ENCODE peak calls at places on chromosome 6, in four cellular contexts. E is GM12878, C is SK-N-SH, Y is K562. W is an unnamed sample.
A peak's percentile ranks its signal among the peaks of the same experiment; 100 is the strongest.

GRCh38 chr6:52336919-52337561 is 24.9 kb upstream of the PAQR8 start:
- DNase-seq in E (no peak), C (no peak), Y (no peak), W (no peak)

GRCh38 chr6:4259391-4259790 is 124.0 kb upstream of the ECI2 start:
- DNase-seq in E (no peak), C (no peak), Y (no peak), W (no peak)

GRCh38 chr6:50145125-50145524 is 95.4 kb upstream of the DEFB112 start:
- DNase-seq in E (no peak), C (peak; percentile 12), Y (peak; percentile 3), W (no peak)

GRCh38 chr6:148451690-148452089 is 109.1 kb downstream of the SASH1 start:
- DNase-seq in E (no peak), C (no peak), Y (no peak), W (no peak)

GRCh38 chr6:169273511-169273910 is 19.9 kb upstream of the THBS2 start:
- DNase-seq in E (no peak), C (no peak), Y (no peak), W (no peak)

GRCh38 chr6:68701159-68701558 is 66.1 kb downstream of the ADGRB3 start:
- DNase-seq in E (no peak), C (no peak), Y (peak; percentile 28), W (no peak)

GRCh38 chr6:139452176-139452876 is 77.9 kb upstream of the CITED2 start:
- DNase-seq in E (no peak), C (no peak), Y (no peak), W (no peak)

GRCh38 chr6:133817460-133818047 is 71.4 kb upstream of the TCF21 start:
- DNase-seq in E (no peak), C (peak; percentile 56), Y (peak; percentile 61), W (peak; percentile 88)

GRCh38 chr6:165768961-165769360 is 105.9 kb upstream of the PDE10A start:
- DNase-seq in E (no peak), C (no peak), Y (no peak), W (no peak)

GRCh38 chr6:120826253-120826652 is 508.0 kb downstream of the TBC1D32 start:
- DNase-seq in E (no peak), C (peak; percentile 27), Y (peak; percentile 27), W (peak; percentile 63)

GRCh38 chr6:35376282-35376681 is 33.9 kb downstream of the PPARD start:
- DNase-seq in E (no peak), C (no peak), Y (no peak), W (no peak)

GRCh38 chr6:89350281-89351037 is 2.1 kb downstream of the UBE2J1 start:
- DNase-seq in E (no peak), C (no peak), Y (no peak), W (no peak)

GRCh38 chr6:42808492-42809483 is 26.9 kb downstream of the BICRAL start:
- DNase-seq in E (no peak), C (no peak), Y (no peak), W (no peak)

GRCh38 chr6:80404889-80405288 is 298.4 kb downstream of the BCKDHB start:
- DNase-seq in E (no peak), C (no peak), Y (no peak), W (no peak)

GRCh38 chr6:45661667-45662066 is 283.9 kb upstream of the SUPT3H start:
- DNase-seq in E (no peak), C (no peak), Y (no peak), W (no peak)

GRCh38 chr6:35016417-35017221 is 124.5 kb downstream of the TCP11 start:
- DNase-seq in E (no peak), C (no peak), Y (no peak), W (no peak)

GRCh38 chr6:14882394-14883073 is 363.3 kb upstream of the JARID2 start:
- DNase-seq in E (no peak), C (no peak), Y (no peak), W (no peak)

GRCh38 chr6:14881399-14881798 is 364.5 kb upstream of the JARID2 start:
- DNase-seq in E (no peak), C (no peak), Y (no peak), W (no peak)

GRCh38 chr6:14885471-14885987 is 360.3 kb upstream of the JARID2 start:
- DNase-seq in E (no peak), C (no peak), Y (no peak), W (no peak)

GRCh38 chr6:14880717-14881116 is 365.2 kb upstream of the JARID2 start:
- DNase-seq in E (no peak), C (no peak), Y (no peak), W (no peak)

DNA sequence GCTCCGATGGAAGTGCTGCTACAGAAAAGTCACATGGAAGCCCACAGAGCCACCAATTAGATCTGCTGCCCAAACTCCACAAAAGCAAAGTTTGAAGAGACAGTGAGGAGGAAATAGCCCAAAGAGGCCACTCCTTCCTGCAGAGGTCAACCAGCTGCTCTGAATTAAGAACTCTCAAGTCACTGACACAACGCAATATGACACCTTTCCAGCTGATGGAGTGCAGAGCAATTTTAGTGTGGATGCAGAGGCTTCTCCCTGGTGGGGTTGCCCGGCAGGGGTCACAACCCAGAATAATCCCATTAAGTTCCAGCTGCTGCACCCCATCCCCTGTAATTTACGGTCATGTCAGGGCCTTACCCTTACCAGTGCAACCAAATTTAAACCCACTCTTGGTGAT is 361.9 kb upstream of the JARID2 start:
- DNase-seq in E (no peak), C (no peak), Y (peak; percentile 41), W (no peak)
- TF ChIP-seq USF1 in E (no peak), C (no peak), Y (no peak), W (no peak)

DNA sequence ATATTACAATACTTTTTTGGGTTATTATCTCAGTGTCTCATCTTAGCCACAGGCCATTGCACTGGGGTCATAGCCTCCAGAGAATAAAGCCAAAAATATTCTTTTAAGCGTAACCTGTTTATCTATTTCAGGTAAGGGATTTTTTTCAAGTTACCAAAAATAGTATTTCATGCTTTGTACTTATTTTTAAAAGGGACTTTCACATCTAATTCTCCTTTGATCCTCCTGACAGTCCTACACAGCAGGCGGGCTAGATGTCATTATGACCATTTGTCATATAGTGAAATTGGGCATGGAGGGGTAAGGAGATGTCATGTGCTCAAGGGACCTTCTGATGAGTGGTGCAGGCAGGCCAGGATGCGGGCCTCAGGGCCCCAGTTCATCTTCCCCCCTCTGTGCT is 68.9 kb downstream of the TBC1D7 start:
- DNase-seq in E (peak; percentile 81), C (no peak), Y (no peak), W (no peak)
- TF ChIP-seq USF1 in E (no peak), C (no peak), Y (no peak), W (no peak)

GRCh38 chr6:26592649-26593048 is 4.1 kb upstream of the ABT1 start:
- DNase-seq in E (no peak), C (peak; percentile 29), Y (peak; percentile 54), W (no peak)
- TF ChIP-seq USF1 in E (no peak), C (no peak), Y (no peak), W (no peak)

GRCh38 chr6:87806635-87807034 is 104.6 kb upstream of the AKIRIN2 start:
- DNase-seq in E (no peak), C (peak; percentile 43), Y (no peak), W (no peak)
- TF ChIP-seq USF1 in E (no peak), C (no peak), Y (no peak), W (no peak)

W was measured in WTC11.